ENCODE peak calls at places on chromosomes 12 and 14, in nine cellular contexts. T is esophagus squamous epithelium; B is A673; W is breast epithelium; R is stimulated activated CD8-positive, alpha-beta memory T cell treated with anti-CD3 and anti-CD28 coated beads, Interleukin-12 subunit alpha, Interleukin-12 subunit beta, amount 100 ng/mL, for 4 hours; S is nephron progenitor cell; F is upper lobe of left lung; Y is lower leg skin; E is stromal cell of bone marrow. P is an unnamed sample.

GRCh38 chr12:15164997-15165659 is 56.1 kb downstream of the RERG start:
- DNase-seq in Y (no peak), B (peak; percentile 78), R (no peak), E (no peak), S (no peak), W (no peak), T (no peak), F (no peak), P (no peak)

GRCh38 chr12:57031228-57031670 is 14.9 kb upstream of the TAC3 start:
- DNase-seq in B (peak; percentile 49), T (no peak), E (no peak), R (no peak), Y (no peak), W (no peak), S (no peak), F (peak; percentile 32), P (no peak)

GRCh38 chr14:45716506-45716905 is 463.5 kb upstream of the MIS18BP1 start:
- DNase-seq in T (no peak), F (no peak), R (no peak), S (peak; percentile 51), Y (no peak), E (peak; percentile 3), W (no peak), B (peak; percentile 76), P (no peak)

GRCh38 chr12:124821252-124822200 is 42.1 kb downstream of the SCARB1 start:
- DNase-seq in R (no peak), F (no peak), W (no peak), S (no peak), Y (no peak), E (no peak), T (no peak), B (no peak), P (no peak)

GRCh38 chr14:52852810-52853521 is 61.6 kb upstream of the GNPNAT1 start:
- DNase-seq in B (peak; percentile 80), W (no peak), E (no peak), T (no peak), F (no peak), R (no peak), S (no peak), Y (no peak), P (no peak)

GRCh38 chr12:24127919-24128721 is 178.7 kb upstream of the SOX5 start:
- DNase-seq in T (no peak), F (no peak), Y (no peak), S (no peak), R (no peak), B (no peak), E (no peak), W (no peak), P (no peak)

GRCh38 chr12:51048601-51049369 is 658 bp downstream of the LETMD1 start:
- DNase-seq in F (no peak), B (no peak), T (no peak), W (no peak), Y (no peak), E (no peak), S (no peak), R (no peak), P (no peak)

GRCh38 chr12:99367181-99367580 is 280.4 kb upstream of the GARIN6 start:
- DNase-seq in W (no peak), E (no peak), T (no peak), B (no peak), R (no peak), F (no peak), Y (no peak), S (no peak), P (no peak)

GRCh38 chr12:131102991-131103609 is 149.4 kb downstream of the ADGRD1 start:
- DNase-seq in R (no peak), T (no peak), F (peak; percentile 17), B (no peak), Y (peak; percentile 69), S (no peak), E (no peak), W (no peak), P (no peak)

GRCh38 chr12:112848972-112849371 is 57.4 kb downstream of the RPH3A start:
- DNase-seq in S (no peak), F (no peak), B (peak; percentile 60), Y (no peak), T (no peak), E (no peak), R (no peak), W (no peak), P (no peak)

GRCh38 chr14:67547224-67547780 is 14.2 kb downstream of the PLEKHH1 start:
- DNase-seq in T (no peak), E (no peak), Y (no peak), B (no peak), R (no peak), W (peak; percentile 27), F (no peak), S (no peak), P (no peak)

GRCh38 chr12:52821071-52821730 is 7.3 kb upstream of the KRT4 start:
- DNase-seq in T (no peak), R (no peak), E (no peak), B (no peak), Y (no peak), W (no peak), S (no peak), F (no peak), P (no peak)

GRCh38 chr12:119208626-119209061 is 29.9 kb downstream of the HSPB8 start:
- DNase-seq in E (peak; percentile 83), F (peak; percentile 59), S (no peak), R (no peak), T (no peak), B (no peak), Y (peak; percentile 94), W (peak; percentile 51), P (no peak)

GRCh38 chr14:90970167-90970600 is 90.3 kb downstream of the RPS6KA5 start:
- DNase-seq in E (no peak), W (no peak), B (no peak), T (no peak), F (no peak), S (no peak), Y (no peak), R (no peak), P (no peak)